ENCODE peak calls at places on chromosomes 11 and 22, in seven cellular contexts. One of them, this sample, is unnamed.

GRCh38 chr11:126219547-126219946 is 8.0 kb downstream of the FAM118B start:
- DNase-seq in immature natural killer cell: no peak
- DNase-seq in AG10803: no peak
- DNase-seq in ureter: no peak
- DNase-seq in RWPE1: no peak
- DNase-seq in HS-27A: no peak
- DNase-seq in LoVo: no peak
- DNase-seq in this sample: no peak

GRCh38 chr22:42344391-42344861 is 74.0 kb upstream of the TCF20 start:
- DNase-seq in AG10803: peak
- DNase-seq in HS-27A: no peak
- DNase-seq in ureter: no peak
- DNase-seq in immature natural killer cell: no peak
- DNase-seq in LoVo: no peak
- DNase-seq in RWPE1: no peak
- DNase-seq in this sample: no peak

GRCh38 chr11:43376594-43376993 is 17.9 kb downstream of the TTC17 start:
- DNase-seq in RWPE1: peak
- DNase-seq in ureter: no peak
- DNase-seq in HS-27A: peak
- DNase-seq in immature natural killer cell: no peak
- DNase-seq in AG10803: peak
- DNase-seq in LoVo: no peak
- DNase-seq in this sample: no peak

GRCh38 chr11:64098318-64098831 is 62.6 kb downstream of the FLRT1 start:
- DNase-seq in HS-27A: no peak
- DNase-seq in ureter: no peak
- DNase-seq in AG10803: no peak
- DNase-seq in RWPE1: no peak
- DNase-seq in LoVo: no peak
- DNase-seq in immature natural killer cell: no peak
- DNase-seq in this sample: no peak

GRCh38 chr22:32531228-32531627 is 56.6 kb downstream of the FBXO7 start:
- DNase-seq in LoVo: no peak
- DNase-seq in ureter: no peak
- DNase-seq in immature natural killer cell: no peak
- DNase-seq in RWPE1: no peak
- DNase-seq in HS-27A: no peak
- DNase-seq in AG10803: peak
- DNase-seq in this sample: no peak

GRCh38 chr11:33687733-33688479 is 12.7 kb downstream of the C11orf91 start:
- DNase-seq in RWPE1: no peak
- DNase-seq in LoVo: peak
- DNase-seq in HS-27A: no peak
- DNase-seq in ureter: no peak
- DNase-seq in AG10803: peak
- DNase-seq in immature natural killer cell: no peak
- DNase-seq in this sample: no peak

GRCh38 chr22:36433318-36434231 is 45.8 kb upstream of the MYH9 start:
- DNase-seq in LoVo: no peak
- DNase-seq in RWPE1: no peak
- DNase-seq in immature natural killer cell: no peak
- DNase-seq in ureter: no peak
- DNase-seq in HS-27A: no peak
- DNase-seq in AG10803: no peak
- DNase-seq in this sample: no peak

GRCh38 chr22:46328797-46329196 is 6.7 kb upstream of the TRMU start:
- DNase-seq in AG10803: no peak
- DNase-seq in immature natural killer cell: no peak
- DNase-seq in HS-27A: no peak
- DNase-seq in ureter: no peak
- DNase-seq in RWPE1: no peak
- DNase-seq in LoVo: no peak
- DNase-seq in this sample: no peak

GRCh38 chr22:47019012-47019790 is 256.8 kb downstream of the TBC1D22A start:
- DNase-seq in RWPE1: no peak
- DNase-seq in ureter: no peak
- DNase-seq in LoVo: no peak
- DNase-seq in immature natural killer cell: no peak
- DNase-seq in HS-27A: no peak
- DNase-seq in AG10803: no peak
- DNase-seq in this sample: no peak

GRCh38 chr22:44049369-44050231 is 25.5 kb downstream of the PARVB start:
- DNase-seq in immature natural killer cell: no peak
- DNase-seq in ureter: no peak
- DNase-seq in RWPE1: no peak
- DNase-seq in AG10803: no peak
- DNase-seq in LoVo: no peak
- DNase-seq in HS-27A: no peak
- DNase-seq in this sample: no peak

GRCh38 chr22:31585161-31585859 is 76.7 kb downstream of the PISD start:
- DNase-seq in AG10803: peak
- DNase-seq in RWPE1: no peak
- DNase-seq in ureter: no peak
- DNase-seq in immature natural killer cell: no peak
- DNase-seq in HS-27A: no peak
- DNase-seq in LoVo: no peak
- DNase-seq in this sample: no peak

GRCh38 chr22:26847816-26848215 is 190.4 kb downstream of the MIAT start:
- DNase-seq in ureter: peak
- DNase-seq in immature natural killer cell: no peak
- DNase-seq in HS-27A: no peak
- DNase-seq in LoVo: no peak
- DNase-seq in AG10803: no peak
- DNase-seq in RWPE1: no peak
- DNase-seq in this sample: peak

GRCh38 chr22:24400726-24401596 is 26.4 kb upstream of the ADORA2A start:
- DNase-seq in HS-27A: no peak
- DNase-seq in AG10803: peak
- DNase-seq in LoVo: no peak
- DNase-seq in RWPE1: no peak
- DNase-seq in ureter: no peak
- DNase-seq in immature natural killer cell: no peak
- DNase-seq in this sample: no peak

GRCh38 chr22:46367707-46368191 is 32.2 kb downstream of the TRMU start:
- DNase-seq in RWPE1: peak
- DNase-seq in HS-27A: no peak
- DNase-seq in immature natural killer cell: peak
- DNase-seq in ureter: peak
- DNase-seq in LoVo: peak
- DNase-seq in AG10803: peak
- DNase-seq in this sample: no peak

GRCh38 chr11:44443836-44444769 is 121.4 kb upstream of the CD82 start:
- DNase-seq in AG10803: no peak
- DNase-seq in LoVo: no peak
- DNase-seq in ureter: no peak
- DNase-seq in immature natural killer cell: no peak
- DNase-seq in RWPE1: no peak
- DNase-seq in HS-27A: no peak
- DNase-seq in this sample: peak

GRCh38 chr22:42515896-42516295 is 3.7 kb downstream of the RRP7A start:
- DNase-seq in immature natural killer cell: no peak
- DNase-seq in HS-27A: no peak
- DNase-seq in ureter: no peak
- DNase-seq in AG10803: no peak
- DNase-seq in LoVo: no peak
- DNase-seq in RWPE1: no peak
- DNase-seq in this sample: no peak

GRCh38 chr11:65170058-65170534 is at the start of gene SPDYC:
- DNase-seq in AG10803: no peak
- DNase-seq in LoVo: no peak
- DNase-seq in ureter: no peak
- DNase-seq in HS-27A: no peak
- DNase-seq in RWPE1: no peak
- DNase-seq in immature natural killer cell: no peak
- DNase-seq in this sample: no peak

GRCh38 chr22:32615874-32616564 is 141.4 kb downstream of the FBXO7 start:
- DNase-seq in AG10803: no peak
- DNase-seq in immature natural killer cell: no peak
- DNase-seq in LoVo: no peak
- DNase-seq in RWPE1: no peak
- DNase-seq in ureter: no peak
- DNase-seq in HS-27A: no peak
- DNase-seq in this sample: no peak

GRCh38 chr11:93775289-93775688 is 8.8 kb upstream of the MED17 start:
- DNase-seq in HS-27A: no peak
- DNase-seq in ureter: no peak
- DNase-seq in LoVo: no peak
- DNase-seq in immature natural killer cell: no peak
- DNase-seq in RWPE1: no peak
- DNase-seq in AG10803: no peak
- DNase-seq in this sample: no peak

GRCh38 chr11:12165237-12165875 is 55.0 kb downstream of the MICAL2 start:
- DNase-seq in HS-27A: no peak
- DNase-seq in immature natural killer cell: no peak
- DNase-seq in ureter: peak
- DNase-seq in LoVo: no peak
- DNase-seq in AG10803: no peak
- DNase-seq in RWPE1: no peak
- DNase-seq in this sample: peak

GRCh38 chr22:37906364-37907008 is 389 bp downstream of the MICALL1 start:
- DNase-seq in ureter: no peak
- DNase-seq in RWPE1: no peak
- DNase-seq in HS-27A: no peak
- DNase-seq in AG10803: no peak
- DNase-seq in immature natural killer cell: no peak
- DNase-seq in LoVo: no peak
- DNase-seq in this sample: no peak

GRCh38 chr11:78310500-78310909 is 107.1 kb downstream of the GAB2 start:
- DNase-seq in immature natural killer cell: no peak
- DNase-seq in HS-27A: no peak
- DNase-seq in ureter: peak
- DNase-seq in LoVo: peak
- DNase-seq in AG10803: peak
- DNase-seq in RWPE1: no peak
- DNase-seq in this sample: no peak

GRCh38 chr22:23398701-23399366 is 181.3 kb downstream of the IGLL1 start:
- DNase-seq in AG10803: no peak
- DNase-seq in HS-27A: no peak
- DNase-seq in ureter: no peak
- DNase-seq in immature natural killer cell: peak
- DNase-seq in LoVo: no peak
- DNase-seq in RWPE1: no peak
- DNase-seq in this sample: no peak

GRCh38 chr11:2207212-2207611 is 35.6 kb upstream of the TH start:
- DNase-seq in HS-27A: no peak
- DNase-seq in immature natural killer cell: no peak
- DNase-seq in AG10803: no peak
- DNase-seq in RWPE1: no peak
- DNase-seq in LoVo: no peak
- DNase-seq in ureter: peak
- DNase-seq in this sample: no peak

GRCh38 chr11:86999859-87000753 is 37.6 kb upstream of the TMEM135 start:
- DNase-seq in immature natural killer cell: no peak
- DNase-seq in HS-27A: no peak
- DNase-seq in LoVo: peak
- DNase-seq in ureter: peak
- DNase-seq in RWPE1: no peak
- DNase-seq in AG10803: no peak
- DNase-seq in this sample: no peak

GRCh38 chr22:48577014-48577690 is 1250.5 kb downstream of the BRD1 start:
- DNase-seq in LoVo: no peak
- DNase-seq in HS-27A: no peak
- DNase-seq in ureter: no peak
- DNase-seq in AG10803: no peak
- DNase-seq in immature natural killer cell: no peak
- DNase-seq in RWPE1: no peak
- DNase-seq in this sample: no peak

GRCh38 chr11:78901831-78902230 is 327.2 kb upstream of the NARS2 start:
- DNase-seq in RWPE1: no peak
- DNase-seq in AG10803: no peak
- DNase-seq in HS-27A: no peak
- DNase-seq in LoVo: no peak
- DNase-seq in ureter: no peak
- DNase-seq in immature natural killer cell: no peak
- DNase-seq in this sample: no peak

GRCh38 chr11:70759846-70760245 is 361.5 kb downstream of the CTTN start:
- DNase-seq in LoVo: no peak
- DNase-seq in RWPE1: no peak
- DNase-seq in ureter: no peak
- DNase-seq in immature natural killer cell: no peak
- DNase-seq in AG10803: no peak
- DNase-seq in HS-27A: no peak
- DNase-seq in this sample: no peak

GRCh38 chr11:72684236-72684912 is 10.2 kb upstream of the PDE2A start:
- DNase-seq in RWPE1: peak
- DNase-seq in HS-27A: peak
- DNase-seq in ureter: peak
- DNase-seq in AG10803: peak
- DNase-seq in immature natural killer cell: no peak
- DNase-seq in LoVo: peak
- DNase-seq in this sample: peak

GRCh38 chr22:45225732-45226560 is 14.7 kb downstream of the KIAA0930 start:
- DNase-seq in immature natural killer cell: no peak
- DNase-seq in HS-27A: no peak
- DNase-seq in RWPE1: no peak
- DNase-seq in LoVo: no peak
- DNase-seq in AG10803: peak
- DNase-seq in ureter: peak
- DNase-seq in this sample: no peak

GRCh38 chr22:39567135-39567946 is 3.2 kb upstream of the CACNA1I start:
- DNase-seq in RWPE1: no peak
- DNase-seq in LoVo: no peak
- DNase-seq in immature natural killer cell: peak
- DNase-seq in AG10803: no peak
- DNase-seq in ureter: peak
- DNase-seq in HS-27A: no peak
- DNase-seq in this sample: no peak

GRCh38 chr11:113048820-113049555 is 87.8 kb downstream of the NCAM1 start:
- DNase-seq in RWPE1: peak
- DNase-seq in ureter: no peak
- DNase-seq in LoVo: no peak
- DNase-seq in immature natural killer cell: no peak
- DNase-seq in AG10803: peak
- DNase-seq in HS-27A: no peak
- DNase-seq in this sample: no peak

GRCh38 chr11:44728491-44728910 is 1.7 kb downstream of the TSPAN18 start:
- DNase-seq in ureter: no peak
- DNase-seq in AG10803: no peak
- DNase-seq in immature natural killer cell: no peak
- DNase-seq in HS-27A: no peak
- DNase-seq in LoVo: no peak
- DNase-seq in RWPE1: no peak
- DNase-seq in this sample: no peak

GRCh38 chr11:35391922-35392813 is 27.2 kb downstream of the SLC1A2 start:
- DNase-seq in LoVo: peak
- DNase-seq in AG10803: peak
- DNase-seq in HS-27A: peak
- DNase-seq in RWPE1: peak
- DNase-seq in ureter: peak
- DNase-seq in immature natural killer cell: peak
- DNase-seq in this sample: peak